ENCODE peak calls at places on chromosomes 3 and 15, in six cellular contexts. X is esophagus muscularis mucosa, B is stomach, K is sigmoid colon, Q is H1, S is suprapubic skin. T is an unnamed sample.

GRCh38 chr3:5264896-5265770 is 77.6 kb downstream of the EDEM1 start:
- DNase-seq in X (peak; percentile 89), B (no peak), K (no peak), Q (no peak), S (no peak), T (no peak)

GRCh38 chr3:156174229-156174847 is 54.0 kb downstream of the KCNAB1 start:
- DNase-seq in X (peak; percentile 62), B (no peak), K (no peak), Q (no peak), S (no peak), T (no peak)

GRCh38 chr3:108437439-108437838 is 73.0 kb downstream of the MYH15 start:
- DNase-seq in X (no peak), B (peak; percentile 50), K (no peak), Q (no peak), S (no peak), T (no peak)

GRCh38 chr3:151974067-151974466 is 100.6 kb downstream of the SUCNR1 start:
- DNase-seq in X (no peak), B (no peak), K (no peak), Q (no peak), S (no peak), T (no peak)

GRCh38 chr15:101458158-101458895 is 31.2 kb downstream of the PCSK6 start:
- DNase-seq in X (no peak), B (no peak), K (peak; percentile 37), Q (no peak), S (no peak), T (peak; percentile 17)

GRCh38 chr3:130878464-130878863 is 15.4 kb upstream of the ATP2C1 start:
- DNase-seq in X (no peak), B (no peak), K (no peak), Q (no peak), S (no peak), T (no peak)

GRCh38 chr3:117656391-117656790 is 946.8 kb downstream of the TUSC7 start:
- DNase-seq in X (no peak), B (no peak), K (no peak), Q (no peak), S (no peak), T (no peak)

GRCh38 chr15:75648156-75649000 is 666 bp downstream of the SNX33 start:
- DNase-seq in X (no peak), B (peak; percentile 48), K (peak; percentile 82), Q (no peak), S (peak; percentile 79), T (peak; percentile 31)

GRCh38 chr3:172918568-172919296 is 168.2 kb downstream of the ECT2 start:
- DNase-seq in X (no peak), B (no peak), K (no peak), Q (no peak), S (no peak), T (no peak)

GRCh38 chr3:4406746-4407568 is 60.1 kb downstream of the SUMF1 start:
- DNase-seq in X (no peak), B (no peak), K (no peak), Q (no peak), S (no peak), T (no peak)

GRCh38 chr3:189677667-189678066 is 46.5 kb downstream of the TP63 start:
- DNase-seq in X (no peak), B (no peak), K (no peak), Q (no peak), S (no peak), T (no peak)

GRCh38 chr3:159028706-159029105 is 226.9 kb downstream of the MFSD1 start:
- DNase-seq in X (no peak), B (no peak), K (no peak), Q (no peak), S (no peak), T (no peak)

GRCh38 chr3:183303725-183304124 is 50.7 kb downstream of the B3GNT5 start:
- DNase-seq in X (no peak), B (no peak), K (no peak), Q (no peak), S (no peak), T (no peak)

GRCh38 chr3:15982667-15983145 is 184.9 kb upstream of the ANKRD28 start:
- DNase-seq in X (peak; percentile 39), B (no peak), K (no peak), Q (no peak), S (peak; percentile 73), T (peak; percentile 26)

GRCh38 chr15:45646220-45646619 is 11.4 kb downstream of the SQOR start:
- DNase-seq in X (no peak), B (no peak), K (no peak), Q (no peak), S (no peak), T (no peak)

GRCh38 chr15:35161694-35162093 is 76.6 kb upstream of the NANOGP8 start:
- DNase-seq in X (no peak), B (no peak), K (no peak), Q (no peak), S (no peak), T (no peak)
- TF ChIP-seq POLR2AphosphoS5 in X (no peak), B (no peak), K (no peak), Q (no peak), S (no peak), T (no peak)

DNA sequence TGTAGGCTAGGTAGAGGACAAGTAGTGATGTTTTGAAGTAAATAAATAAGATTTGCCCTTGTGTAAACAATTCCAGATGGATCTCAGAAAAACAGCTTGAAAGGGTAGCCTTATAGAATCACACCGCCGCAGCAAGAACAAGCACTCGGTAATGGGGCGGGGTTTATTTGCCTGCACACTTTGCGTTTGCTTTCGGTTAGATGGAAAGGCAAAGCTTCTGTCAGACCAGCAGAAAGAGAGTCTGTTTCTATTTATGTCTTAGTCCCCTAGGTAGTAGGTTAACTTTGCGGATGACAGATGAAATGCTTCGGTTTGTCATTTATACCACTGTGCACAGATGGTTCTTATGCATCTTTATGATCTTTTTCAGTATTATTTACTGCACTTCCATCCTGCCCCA is 62.1 kb downstream of the PYDC2 start:
- DNase-seq in X (no peak), B (no peak), K (no peak), Q (no peak), S (no peak), T (no peak)
- TF ChIP-seq POLR2A in X (no peak), B (no peak), K (no peak), Q (no peak), S (no peak), T (no peak)

DNA sequence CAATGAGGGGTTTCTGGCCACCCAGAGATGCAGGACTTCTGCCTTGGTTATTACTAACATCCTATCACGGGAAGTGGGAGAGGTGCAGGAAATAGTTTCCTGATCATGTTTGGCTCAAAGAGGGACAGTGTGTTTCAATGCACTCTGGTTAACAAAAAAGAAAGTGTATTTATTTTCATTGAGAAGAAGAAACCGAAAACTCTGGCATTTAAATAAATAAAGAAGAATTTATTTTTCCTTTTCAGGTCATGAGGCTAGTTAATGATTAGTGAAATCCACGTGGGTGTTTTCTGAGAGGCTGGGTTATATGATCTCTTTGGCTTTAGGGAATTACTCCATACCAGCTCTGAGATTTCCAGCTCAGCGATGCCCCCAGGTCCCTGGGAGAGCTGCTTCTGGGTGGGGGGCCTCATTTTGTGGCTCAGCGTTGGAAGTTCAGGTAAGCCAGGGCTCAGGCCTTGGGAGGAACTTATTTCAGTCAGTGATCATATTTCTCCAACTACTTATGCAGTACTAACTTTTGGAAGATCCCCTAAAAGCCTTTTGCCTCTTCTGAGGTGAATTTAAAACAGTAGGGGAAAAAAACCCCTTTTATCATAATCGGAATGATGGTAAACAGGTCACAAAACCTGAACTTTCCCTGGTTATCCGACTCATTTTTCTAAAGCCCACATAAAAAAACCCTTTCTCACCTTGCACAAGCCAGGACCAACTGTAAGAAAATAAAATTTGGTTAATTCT is at the start of gene PLA1A:
- DNase-seq in X (no peak), B (no peak), K (no peak), Q (no peak), S (no peak), T (no peak)
- TF ChIP-seq POLR2AphosphoS5 in X (no peak), B (no peak), K (no peak), Q (no peak), S (no peak), T (no peak)

DNA sequence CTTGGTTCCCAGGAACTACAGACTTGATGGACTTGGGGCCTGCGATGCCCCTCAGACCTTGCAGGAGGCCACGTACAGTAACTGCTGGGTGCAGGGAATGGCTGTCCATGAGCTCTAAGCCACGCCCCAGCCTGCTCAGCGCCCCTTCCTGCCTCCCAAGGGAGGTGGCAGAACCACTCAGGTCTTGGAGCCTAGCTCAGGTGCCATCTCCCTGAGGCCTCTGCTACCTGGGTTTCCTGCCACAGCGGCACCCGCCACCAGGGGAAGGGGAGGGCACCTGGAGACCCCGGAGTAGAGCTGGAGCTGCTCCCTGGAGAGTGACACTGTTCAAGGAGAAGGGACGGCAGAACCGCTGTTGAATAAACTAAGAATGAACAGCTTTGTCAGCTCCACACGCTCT is 77.8 kb upstream of the RPL32 start:
- DNase-seq in X (no peak), B (no peak), K (no peak), Q (no peak), S (no peak), T (no peak)
- TF ChIP-seq POLR2A in X (no peak), B (no peak), K (no peak), Q (no peak), S (no peak), T (no peak)

GRCh38 chr15:51103330-51103729 is 8.6 kb upstream of the TNFAIP8L3 start:
- DNase-seq in X (no peak), B (no peak), K (no peak), Q (no peak), S (no peak), T (no peak)

GRCh38 chr15:51107612-51108011 is 12.9 kb upstream of the TNFAIP8L3 start:
- DNase-seq in X (no peak), B (no peak), K (no peak), Q (no peak), S (no peak), T (no peak)

GRCh38 chr15:51100785-51101489 is 6.2 kb upstream of the TNFAIP8L3 start:
- DNase-seq in X (no peak), B (no peak), K (no peak), Q (no peak), S (no peak), T (no peak)

GRCh38 chr15:51105430-51106016 is 10.8 kb upstream of the TNFAIP8L3 start:
- DNase-seq in X (no peak), B (no peak), K (no peak), Q (no peak), S (no peak), T (no peak)

GRCh38 chr15:51104512-51104911 is 9.8 kb upstream of the TNFAIP8L3 start:
- DNase-seq in X (no peak), B (peak; percentile 39), K (peak; percentile 87), Q (no peak), S (no peak), T (no peak)
- TF ChIP-seq POLR2AphosphoS5 in X (peak; percentile 83), B (peak; percentile 63), K (peak; percentile 73), Q (no peak), S (no peak), T (peak; percentile 37)

DNA sequence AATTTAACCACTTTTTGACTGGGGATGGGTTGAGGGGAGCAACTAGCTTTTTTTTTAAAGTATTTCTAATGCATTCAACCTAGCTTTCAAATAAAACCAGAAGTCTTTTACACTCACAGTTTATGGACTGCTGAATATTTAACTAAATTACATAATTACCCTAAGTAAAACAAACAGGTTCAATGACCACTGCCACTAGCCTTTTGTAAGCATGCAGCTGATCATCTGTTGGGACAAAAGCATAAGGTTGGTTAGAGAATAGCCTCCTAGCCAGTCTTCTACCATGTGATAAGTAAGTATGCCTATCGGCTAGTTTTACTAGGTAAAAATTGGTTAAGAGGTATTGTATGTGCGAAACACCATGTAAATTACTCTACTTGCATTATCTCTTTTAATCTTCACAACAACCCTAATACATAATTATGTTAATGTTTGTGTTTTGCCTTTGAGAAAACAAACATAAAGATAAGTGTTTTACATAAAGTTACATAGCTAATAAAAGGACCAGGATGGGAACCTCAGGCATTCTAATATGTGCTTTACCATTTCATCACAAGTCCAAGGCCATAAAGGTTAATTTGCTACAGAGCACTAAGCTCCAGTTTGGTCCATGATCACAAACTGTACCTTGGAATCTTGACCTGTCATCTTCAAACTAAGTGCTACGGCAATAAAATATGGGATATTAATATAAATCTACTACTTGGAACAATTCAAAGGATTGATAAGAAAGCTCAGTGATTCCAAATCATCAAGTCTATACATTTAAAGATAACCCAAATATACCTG is 13.1 kb downstream of the PFN2 start:
- DNase-seq in X (no peak), B (no peak), K (no peak), Q (no peak), S (no peak), T (no peak)
- TF ChIP-seq POLR2A in X (no peak), B (no peak), K (no peak), Q (no peak), S (no peak), T (no peak)

T was measured in breast epithelium.